ENCODE peak calls at places on chromosomes 13 and 19, in six cellular contexts. One of them, this sample, is unnamed.

GRCh38 chr13:112451512-112452379 is 75.6 kb downstream of the SPACA7 start:
- DNase-seq in ELR: no peak
- DNase-seq in Calu3: no peak
- DNase-seq in Right ventricle myocardium superior: no peak
- DNase-seq in cardiac fibroblast: no peak
- DNase-seq in thoracic aorta: no peak
- DNase-seq in this sample: no peak

GRCh38 chr19:29817316-29817715 is 5.5 kb downstream of the CCNE1 start:
- DNase-seq in ELR: no peak
- DNase-seq in Calu3: no peak
- DNase-seq in Right ventricle myocardium superior: no peak
- DNase-seq in cardiac fibroblast: peak
- DNase-seq in thoracic aorta: no peak
- DNase-seq in this sample: no peak

GRCh38 chr19:58108546-58108817 is 10.5 kb upstream of the ZSCAN18 start:
- DNase-seq in ELR: no peak
- DNase-seq in Calu3: no peak
- DNase-seq in Right ventricle myocardium superior: no peak
- DNase-seq in cardiac fibroblast: no peak
- DNase-seq in thoracic aorta: no peak
- DNase-seq in this sample: no peak

GRCh38 chr19:8150178-8150865 is 930 bp upstream of the FBN3 start:
- DNase-seq in ELR: no peak
- DNase-seq in Calu3: no peak
- DNase-seq in Right ventricle myocardium superior: no peak
- DNase-seq in cardiac fibroblast: no peak
- DNase-seq in thoracic aorta: no peak
- DNase-seq in this sample: no peak

GRCh38 chr19:54105796-54106195 is 3.1 kb downstream of the NDUFA3 start:
- DNase-seq in ELR: no peak
- DNase-seq in Calu3: no peak
- DNase-seq in Right ventricle myocardium superior: no peak
- DNase-seq in cardiac fibroblast: no peak
- DNase-seq in thoracic aorta: no peak
- DNase-seq in this sample: no peak

GRCh38 chr13:40109324-40109958 is 454.0 kb downstream of the COG6 start:
- DNase-seq in ELR: peak
- DNase-seq in Calu3: peak
- DNase-seq in Right ventricle myocardium superior: no peak
- DNase-seq in cardiac fibroblast: peak
- DNase-seq in thoracic aorta: no peak
- DNase-seq in this sample: peak

GRCh38 chr13:41461527-41462124 is 4.3 kb downstream of the RGCC start:
- DNase-seq in ELR: no peak
- DNase-seq in Calu3: no peak
- DNase-seq in Right ventricle myocardium superior: no peak
- DNase-seq in cardiac fibroblast: no peak
- DNase-seq in thoracic aorta: no peak
- DNase-seq in this sample: no peak

GRCh38 chr13:94112227-94112626 is 367.3 kb downstream of the DCT start:
- DNase-seq in ELR: peak
- DNase-seq in Calu3: no peak
- DNase-seq in Right ventricle myocardium superior: no peak
- DNase-seq in cardiac fibroblast: peak
- DNase-seq in thoracic aorta: no peak
- DNase-seq in this sample: peak

GRCh38 chr13:94267581-94267980 is 211.9 kb downstream of the DCT start:
- DNase-seq in ELR: no peak
- DNase-seq in Calu3: no peak
- DNase-seq in Right ventricle myocardium superior: no peak
- DNase-seq in cardiac fibroblast: no peak
- DNase-seq in thoracic aorta: no peak
- DNase-seq in this sample: no peak

GRCh38 chr13:107576430-107576829 is 638.9 kb downstream of the LIG4 start:
- DNase-seq in ELR: peak
- DNase-seq in Calu3: no peak
- DNase-seq in Right ventricle myocardium superior: no peak
- DNase-seq in cardiac fibroblast: no peak
- DNase-seq in thoracic aorta: no peak
- DNase-seq in this sample: peak

GRCh38 chr13:112245179-112245724 is 130.9 kb upstream of the SPACA7 start:
- DNase-seq in ELR: no peak
- DNase-seq in Calu3: no peak
- DNase-seq in Right ventricle myocardium superior: no peak
- DNase-seq in cardiac fibroblast: no peak
- DNase-seq in thoracic aorta: no peak
- DNase-seq in this sample: no peak

GRCh38 chr19:9934132-9934950 is 2.0 kb downstream of the OLFM2 start:
- DNase-seq in ELR: peak
- DNase-seq in Calu3: peak
- DNase-seq in Right ventricle myocardium superior: peak
- DNase-seq in cardiac fibroblast: peak
- DNase-seq in thoracic aorta: no peak
- DNase-seq in this sample: peak

GRCh38 chr19:3723110-3723488 is 14.9 kb downstream of the TJP3 start:
- DNase-seq in ELR: no peak
- DNase-seq in Calu3: no peak
- DNase-seq in Right ventricle myocardium superior: no peak
- DNase-seq in cardiac fibroblast: no peak
- DNase-seq in thoracic aorta: no peak
- DNase-seq in this sample: no peak

GRCh38 chr13:113820813-113821651 is 42.8 kb downstream of the GAS6 start:
- DNase-seq in ELR: peak
- DNase-seq in Calu3: no peak
- DNase-seq in Right ventricle myocardium superior: peak
- DNase-seq in cardiac fibroblast: peak
- DNase-seq in thoracic aorta: no peak
- DNase-seq in this sample: peak

GRCh38 chr19:43534811-43535761 is 2.1 kb downstream of the ZNF575 start:
- DNase-seq in ELR: peak
- DNase-seq in Calu3: peak
- DNase-seq in Right ventricle myocardium superior: peak
- DNase-seq in cardiac fibroblast: peak
- DNase-seq in thoracic aorta: peak
- DNase-seq in this sample: peak

GRCh38 chr19:48964205-48965032 is 690 bp upstream of the FTL start:
- DNase-seq in ELR: peak
- DNase-seq in Calu3: peak
- DNase-seq in Right ventricle myocardium superior: no peak
- DNase-seq in cardiac fibroblast: peak
- DNase-seq in thoracic aorta: no peak
- DNase-seq in this sample: peak

GRCh38 chr19:16628984-16629691 is 1.1 kb upstream of the MED26 start:
- DNase-seq in ELR: no peak
- DNase-seq in Calu3: no peak
- DNase-seq in Right ventricle myocardium superior: peak
- DNase-seq in cardiac fibroblast: peak
- DNase-seq in thoracic aorta: no peak
- DNase-seq in this sample: peak

GRCh38 chr19:31270897-31271568 is 78.2 kb downstream of the TSHZ3 start:
- DNase-seq in ELR: peak
- DNase-seq in Calu3: no peak
- DNase-seq in Right ventricle myocardium superior: no peak
- DNase-seq in cardiac fibroblast: peak
- DNase-seq in thoracic aorta: no peak
- DNase-seq in this sample: peak

GRCh38 chr19:15337202-15337601 is 4.9 kb upstream of the BRD4 start:
- DNase-seq in ELR: peak
- DNase-seq in Calu3: no peak
- DNase-seq in Right ventricle myocardium superior: no peak
- DNase-seq in cardiac fibroblast: peak
- DNase-seq in thoracic aorta: no peak
- DNase-seq in this sample: peak

GRCh38 chr19:47372603-47373002 is 23.5 kb downstream of the DHX34 start:
- DNase-seq in ELR: no peak
- DNase-seq in Calu3: no peak
- DNase-seq in Right ventricle myocardium superior: no peak
- DNase-seq in cardiac fibroblast: no peak
- DNase-seq in thoracic aorta: no peak
- DNase-seq in this sample: no peak

GRCh38 chr13:94917814-94918213 is 205.5 kb upstream of the SOX21 start:
- DNase-seq in ELR: no peak
- DNase-seq in Calu3: no peak
- DNase-seq in Right ventricle myocardium superior: no peak
- DNase-seq in cardiac fibroblast: no peak
- DNase-seq in thoracic aorta: no peak
- DNase-seq in this sample: no peak

GRCh38 chr19:31402529-31402928 is 53.3 kb upstream of the TSHZ3 start:
- DNase-seq in ELR: no peak
- DNase-seq in Calu3: no peak
- DNase-seq in Right ventricle myocardium superior: no peak
- DNase-seq in cardiac fibroblast: no peak
- DNase-seq in thoracic aorta: no peak
- DNase-seq in this sample: no peak

GRCh38 chr13:44422755-44423643 is 49.4 kb downstream of the SERP2 start:
- DNase-seq in ELR: no peak
- DNase-seq in Calu3: no peak
- DNase-seq in Right ventricle myocardium superior: peak
- DNase-seq in cardiac fibroblast: no peak
- DNase-seq in thoracic aorta: no peak
- DNase-seq in this sample: no peak

GRCh38 chr19:24098359-24098758 is 11.4 kb downstream of the ZNF254 start:
- DNase-seq in ELR: no peak
- DNase-seq in Calu3: no peak
- DNase-seq in Right ventricle myocardium superior: no peak
- DNase-seq in cardiac fibroblast: no peak
- DNase-seq in thoracic aorta: no peak
- DNase-seq in this sample: no peak

GRCh38 chr13:23767806-23768205 is 121.4 kb downstream of the MIPEP start:
- DNase-seq in ELR: peak
- DNase-seq in Calu3: no peak
- DNase-seq in Right ventricle myocardium superior: no peak
- DNase-seq in cardiac fibroblast: no peak
- DNase-seq in thoracic aorta: no peak
- DNase-seq in this sample: no peak

GRCh38 chr13:85709721-85710120 is 89.5 kb downstream of the SLITRK6 start:
- DNase-seq in ELR: no peak
- DNase-seq in Calu3: no peak
- DNase-seq in Right ventricle myocardium superior: no peak
- DNase-seq in cardiac fibroblast: no peak
- DNase-seq in thoracic aorta: no peak
- DNase-seq in this sample: no peak

GRCh38 chr19:47226426-47227346 is 4.3 kb downstream of the BBC3 start:
- DNase-seq in ELR: peak
- DNase-seq in Calu3: peak
- DNase-seq in Right ventricle myocardium superior: peak
- DNase-seq in cardiac fibroblast: peak
- DNase-seq in thoracic aorta: peak
- DNase-seq in this sample: peak

GRCh38 chr13:75101997-75102720 is 379.8 kb downstream of the TBC1D4 start:
- DNase-seq in ELR: peak
- DNase-seq in Calu3: no peak
- DNase-seq in Right ventricle myocardium superior: no peak
- DNase-seq in cardiac fibroblast: no peak
- DNase-seq in thoracic aorta: no peak
- DNase-seq in this sample: peak

GRCh38 chr13:43191561-43191960 is 168.2 kb downstream of the DNAJC15 start:
- DNase-seq in ELR: no peak
- DNase-seq in Calu3: no peak
- DNase-seq in Right ventricle myocardium superior: no peak
- DNase-seq in cardiac fibroblast: no peak
- DNase-seq in thoracic aorta: no peak
- DNase-seq in this sample: no peak

GRCh38 chr19:13012690-13013608 is 17.7 kb downstream of the NFIX start:
- DNase-seq in ELR: peak
- DNase-seq in Calu3: no peak
- DNase-seq in Right ventricle myocardium superior: peak
- DNase-seq in cardiac fibroblast: peak
- DNase-seq in thoracic aorta: no peak
- DNase-seq in this sample: peak

This sample was measured in GM23248.